ENCODE peak calls at places on chromosomes 16 and 17, in six cellular contexts. L, I, F, E, X and B are unnamed samples.

GRCh38 chr16:26263406-26263805 is 571.6 kb downstream of the HS3ST4 start:
- DNase-seq in F (no peak), I (no peak), X (no peak), L (no peak), E (no peak), B (no peak)

GRCh38 chr17:55117063-55117611 is 147.6 kb upstream of the HLF start:
- DNase-seq in X (no peak), E (no peak), I (no peak), L (no peak), F (no peak), B (no peak)

GRCh38 chr17:7745748-7746470 is 28.4 kb downstream of the DNAH2 start:
- DNase-seq in X (peak), F (no peak), I (peak), E (peak), L (peak), B (no peak)

GRCh38 chr17:55536205-55536604 is 25.0 kb upstream of the SMIM36 start:
- DNase-seq in E (no peak), F (no peak), X (no peak), L (no peak), I (no peak), B (no peak)

GRCh38 chr16:67207116-67207856 is 8.4 kb downstream of the ELMO3 start:
- DNase-seq in X (no peak), L (no peak), F (no peak), E (no peak), I (no peak), B (no peak)

GRCh38 chr17:32303861-32304288 is 38.1 kb downstream of the C17orf75 start:
- DNase-seq in L (no peak), F (no peak), X (no peak), I (no peak), E (peak), B (no peak)

GRCh38 chr17:45098869-45099616 is 33.3 kb downstream of the PLCD3 start:
- DNase-seq in X (peak), L (peak), F (peak), E (peak), I (peak), B (peak)

GRCh38 chr16:84371553-84371865 is 3.2 kb downstream of the ATP2C2 start:
- DNase-seq in L (no peak), X (no peak), E (no peak), I (no peak), F (no peak), B (no peak)

GRCh38 chr17:39270923-39271322 is 45.2 kb upstream of the STAC2 start:
- DNase-seq in F (no peak), X (peak), I (no peak), E (no peak), L (peak), B (no peak)

GRCh38 chr17:77374170-77374936 is 233.6 kb downstream of the SEC14L1 start:
- DNase-seq in X (no peak), I (peak), E (peak), F (peak), L (no peak), B (peak)

GRCh38 chr16:83652898-83653297 is 154.9 kb upstream of the HSBP1 start:
- DNase-seq in E (no peak), I (no peak), F (no peak), X (no peak), L (no peak), B (no peak)

DNA sequence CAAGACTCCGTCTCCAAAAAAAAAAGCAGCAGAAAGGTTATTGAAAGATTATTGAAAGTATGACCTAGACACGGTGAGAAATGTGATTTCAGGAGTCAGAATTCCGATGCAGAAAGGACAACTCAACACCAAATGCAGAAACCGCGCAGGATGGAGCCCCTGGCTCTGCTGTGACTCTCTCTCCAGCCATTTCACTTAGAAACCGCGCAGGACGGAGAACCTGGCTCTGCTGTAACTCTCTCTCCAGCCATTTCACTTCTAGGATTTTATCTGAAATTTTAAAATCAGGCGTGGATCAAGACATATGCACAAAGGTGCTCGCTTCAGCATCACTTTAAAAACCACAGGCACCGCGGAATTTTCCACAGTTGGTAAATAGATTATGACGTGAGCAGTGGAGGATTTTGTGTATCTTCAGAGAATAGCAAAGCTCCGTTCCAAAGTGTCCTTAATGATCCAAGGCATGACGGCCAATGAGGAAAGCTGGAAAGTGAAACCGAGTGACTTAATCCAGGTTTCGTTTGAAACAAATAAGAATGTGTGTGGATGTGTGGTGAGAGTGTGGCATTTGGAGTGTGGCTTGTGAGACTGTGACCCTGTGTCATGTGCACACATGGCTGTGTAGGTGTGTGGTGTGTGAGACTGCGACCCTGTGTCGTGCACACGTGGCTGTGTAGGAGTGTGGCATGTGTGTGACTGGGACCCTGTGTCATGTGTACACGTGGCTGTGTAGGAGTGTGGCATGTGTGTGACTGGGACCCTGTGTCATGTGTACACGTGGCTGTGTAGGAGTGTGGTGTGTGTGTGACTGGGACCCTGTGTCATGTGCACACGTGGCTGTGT is 9.5 kb downstream of the UTS2R start:
- DNase-seq in X (no peak), E (no peak), L (no peak), F (no peak), I (no peak), B (no peak)
- H3K4me3 ChIP-seq in X (no peak), E (no peak), L (no peak), F (no peak), I (no peak), B (no peak)

DNA sequence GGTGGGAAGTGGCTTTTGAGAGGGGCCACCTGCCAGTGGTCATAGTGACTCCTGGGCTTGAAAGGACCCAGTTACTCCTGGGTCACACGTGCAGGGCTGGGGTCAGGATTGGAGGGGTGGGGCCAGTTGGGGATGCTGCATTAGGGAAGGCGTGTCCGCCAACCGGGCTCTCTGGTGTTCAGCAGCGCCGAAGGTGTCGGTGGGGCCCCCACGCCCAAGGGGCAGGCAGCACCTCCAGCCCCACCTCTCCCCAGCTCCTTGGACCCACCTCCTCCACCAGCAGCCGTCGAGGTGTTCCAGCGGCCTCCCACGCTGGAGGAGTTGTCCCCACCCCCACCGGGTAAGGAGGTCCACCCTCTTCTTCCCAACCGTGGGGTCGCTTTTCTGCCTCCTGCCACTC is 9.5 kb downstream of the ABI3 start:
- DNase-seq in F (no peak), L (no peak), E (no peak), X (no peak), I (no peak), B (no peak)
- TF ChIP-seq CTCF in F (no peak), L (no peak), E (no peak), X (peak), I (no peak), B (no peak)

GRCh38 chr17:75261336-75262111 is at the start of the genes GGA3 and MRPS7:
- DNase-seq in E (peak), I (peak), X (peak), L (peak), F (peak), B (peak)
- TF ChIP-seq POLR2A in E (peak), I (peak), X (peak), L (no peak), F (peak), B (no peak)

GRCh38 chr16:80027007-80027965 is 426.7 kb upstream of the MAF start:
- DNase-seq in L (no peak), I (peak), E (peak), X (peak), F (peak), B (peak)
- H3K4me3 ChIP-seq in L (no peak), I (no peak), E (no peak), X (peak), F (no peak), B (no peak)

GRCh38 chr17:57852955-57853328 is 3.1 kb upstream of the MRPS23 start:
- DNase-seq in I (no peak), F (no peak), X (no peak), E (no peak), L (no peak), B (no peak)

GRCh38 chr17:57855391-57856035 is 5.7 kb upstream of the MRPS23 start:
- DNase-seq in F (no peak), I (no peak), X (no peak), L (no peak), E (no peak), B (no peak)

GRCh38 chr17:57852041-57852954 is 2.5 kb upstream of the MRPS23 start:
- DNase-seq in I (no peak), F (no peak), X (no peak), E (no peak), L (no peak), B (no peak)

GRCh38 chr17:57856792-57857620 is 7.2 kb upstream of the MRPS23 start:
- DNase-seq in I (no peak), X (no peak), F (no peak), E (no peak), L (no peak), B (no peak)

GRCh38 chr17:57853695-57854094 is 3.9 kb upstream of the MRPS23 start:
- DNase-seq in X (no peak), F (peak), I (no peak), L (no peak), E (peak), B (no peak)
- TF ChIP-seq CTCF in X (no peak), F (no peak), I (no peak), L (no peak), E (no peak), B (no peak)

DNA sequence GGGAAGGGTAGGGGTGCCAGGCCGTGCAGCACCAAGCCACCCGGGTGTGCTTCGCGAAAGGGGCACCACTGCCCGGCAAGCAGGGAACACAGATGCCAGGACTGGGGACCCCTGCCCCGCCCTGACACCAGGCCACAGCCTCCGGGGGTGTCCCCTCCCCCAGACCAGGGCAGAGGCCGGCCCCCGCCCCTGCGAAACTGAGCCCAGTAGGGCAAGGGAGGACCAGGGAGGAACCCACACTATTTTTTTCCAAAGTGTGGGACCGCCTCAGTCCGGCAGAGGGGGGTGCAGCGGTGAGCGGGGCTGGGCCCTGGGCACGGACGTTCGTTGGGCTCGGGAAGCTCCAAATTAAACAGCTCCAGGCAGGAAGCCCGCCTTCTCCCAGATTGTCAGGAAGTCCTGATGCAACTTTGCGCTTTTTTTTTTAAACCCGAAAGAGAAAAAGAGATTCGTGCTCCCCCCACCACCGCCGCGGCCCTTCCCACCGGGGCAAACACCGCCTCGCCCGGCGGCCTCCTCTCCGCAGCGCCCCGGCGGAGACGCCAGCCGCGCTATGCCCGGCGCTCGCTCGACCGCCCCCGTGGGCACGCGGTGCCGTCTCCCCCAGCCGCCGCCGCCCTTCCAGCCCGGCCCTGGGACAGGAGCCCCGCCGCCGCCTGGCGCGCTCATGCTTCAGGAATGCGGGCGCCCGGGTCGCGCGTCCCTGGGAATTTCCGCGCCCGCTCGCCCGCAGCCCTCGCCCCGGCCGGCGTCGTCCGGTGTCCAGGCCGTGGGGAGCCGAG is 755 bp downstream of the PIEZO1 start:
- DNase-seq in I (peak), E (peak), X (peak), L (no peak), F (peak), B (no peak)
- TF ChIP-seq POLR2A in I (no peak), E (no peak), X (no peak), L (no peak), F (no peak), B (no peak)

GRCh38 chr17:73686961-73687360 is 42.7 kb upstream of the SDK2 start:
- DNase-seq in I (no peak), E (no peak), X (no peak), L (no peak), F (no peak), B (no peak)

GRCh38 chr17:73683788-73684582 is 39.7 kb upstream of the SDK2 start:
- DNase-seq in E (no peak), F (no peak), L (no peak), X (no peak), I (no peak), B (no peak)

GRCh38 chr17:73678999-73679398 is 34.8 kb upstream of the SDK2 start:
- DNase-seq in F (no peak), L (no peak), X (no peak), I (no peak), E (no peak), B (no peak)

GRCh38 chr17:73686126-73686525 is 41.9 kb upstream of the SDK2 start:
- DNase-seq in E (no peak), F (no peak), X (no peak), L (no peak), I (no peak), B (no peak)

GRCh38 chr17:73681946-73682345 is 37.7 kb upstream of the SDK2 start:
- DNase-seq in I (no peak), E (no peak), X (no peak), F (no peak), L (no peak), B (no peak)
- H3K4me3 ChIP-seq in I (no peak), E (no peak), X (no peak), F (no peak), L (no peak), B (no peak)